ENCODE peak calls at places on chromosomes 3 and 15, in eight cellular contexts. N, F, E, D, I, Z, A and M are unnamed samples.

GRCh38 chr3:119831022-119831421 is 49.1 kb downstream of the NR1I2 start:
- DNase-seq in E (no peak), Z (no peak), D (no peak), I (peak), F (no peak), A (no peak), N (no peak), M (no peak)

GRCh38 chr15:65303687-65304392 is 637 bp upstream of the RNU5B-1 start:
- DNase-seq in E (no peak), A (peak), I (peak), N (peak), D (peak), Z (peak), F (peak), M (no peak)

GRCh38 chr3:46565607-46566039 is 479 bp downstream of the LRRC2 start:
- DNase-seq in A (no peak), E (peak), D (no peak), N (no peak), F (no peak), Z (no peak), I (no peak), M (no peak)

GRCh38 chr15:91118796-91119590 is 18.9 kb downstream of the SV2B start:
- DNase-seq in F (no peak), N (no peak), I (no peak), A (no peak), D (no peak), Z (no peak), E (no peak), M (peak)

GRCh38 chr3:115321396-115321795 is 174.3 kb upstream of the ZBTB20 start:
- DNase-seq in D (no peak), I (peak), A (no peak), N (no peak), E (no peak), F (no peak), Z (no peak), M (no peak)

GRCh38 chr3:59836525-59836924 is 786.7 kb upstream of the CFAP20DC start:
- DNase-seq in A (no peak), Z (no peak), N (no peak), E (no peak), I (no peak), D (no peak), F (no peak), M (no peak)

GRCh38 chr3:181756645-181757044 is 44.9 kb downstream of the SOX2 start:
- DNase-seq in I (no peak), E (no peak), D (no peak), A (no peak), Z (no peak), F (no peak), N (no peak), M (no peak)

GRCh38 chr15:69744421-69745162 is 292.0 kb downstream of the RPLP1 start:
- DNase-seq in D (no peak), F (no peak), I (no peak), E (no peak), A (no peak), Z (no peak), N (no peak), M (no peak)

GRCh38 chr15:60223161-60223560 is 174.6 kb downstream of the ANXA2 start:
- DNase-seq in N (no peak), I (no peak), F (no peak), D (no peak), A (no peak), E (no peak), Z (no peak), M (no peak)

GRCh38 chr15:51105430-51106016 is 10.8 kb upstream of the TNFAIP8L3 start:
- DNase-seq in N (no peak), F (no peak), I (no peak), E (no peak), A (no peak), D (no peak), Z (no peak), M (no peak)

GRCh38 chr3:16789344-16790100 is 95.2 kb upstream of the PLCL2 start:
- DNase-seq in E (no peak), A (no peak), I (no peak), F (peak), D (no peak), Z (no peak), N (no peak), M (no peak)

GRCh38 chr3:24043985-24044384 is 98.9 kb downstream of the NR1D2 start:
- DNase-seq in F (peak), E (no peak), D (no peak), A (no peak), N (no peak), I (no peak), Z (no peak), M (no peak)

GRCh38 chr3:130894873-130895330 is 1.0 kb downstream of the ATP2C1 start:
- DNase-seq in Z (no peak), D (no peak), I (peak), A (no peak), E (no peak), N (no peak), F (no peak), M (no peak)

GRCh38 chr3:186281172-186281571 is 80.9 kb downstream of the DGKG start:
- DNase-seq in D (no peak), A (no peak), E (no peak), N (no peak), F (no peak), Z (no peak), I (peak), M (no peak)

GRCh38 chr15:74227968-74228722 is 8.0 kb upstream of the CCDC33 start:
- DNase-seq in I (no peak), E (no peak), N (no peak), A (no peak), F (no peak), Z (no peak), D (peak), M (no peak)

GRCh38 chr3:170641510-170642236 is 55.8 kb upstream of the SLC7A14 start:
- DNase-seq in E (no peak), N (no peak), Z (no peak), A (no peak), I (peak), D (no peak), F (no peak), M (no peak)

GRCh38 chr3:60333710-60334109 is 917.5 kb downstream of the FHIT start:
- DNase-seq in N (no peak), F (no peak), Z (no peak), I (no peak), D (no peak), A (no peak), E (peak), M (no peak)

GRCh38 chr15:78087944-78088772 is 4.2 kb upstream of the SH2D7 start:
- DNase-seq in F (no peak), E (no peak), I (peak), D (no peak), N (peak), Z (no peak), A (no peak), M (no peak)

GRCh38 chr15:87577336-87577735 is 679.2 kb downstream of the NTRK3 start:
- DNase-seq in I (no peak), Z (no peak), D (no peak), E (no peak), F (no peak), A (no peak), N (no peak), M (no peak)

GRCh38 chr3:32313723-32314473 is 75.4 kb downstream of the CMTM8 start:
- DNase-seq in D (no peak), F (no peak), N (no peak), I (peak), A (peak), Z (no peak), E (no peak), M (no peak)

GRCh38 chr15:100765458-100766224 is 114.0 kb upstream of the ALDH1A3 start:
- DNase-seq in I (no peak), F (no peak), N (peak), Z (no peak), A (no peak), E (no peak), D (no peak), M (no peak)

GRCh38 chr3:59653405-59654119 is 603.7 kb upstream of the CFAP20DC start:
- DNase-seq in N (no peak), E (no peak), Z (no peak), D (no peak), F (no peak), A (no peak), I (no peak), M (no peak)

GRCh38 chr3:159260049-159260662 is 458.3 kb downstream of the MFSD1 start:
- DNase-seq in Z (peak), A (peak), F (no peak), I (peak), D (no peak), N (no peak), E (peak), M (no peak)

GRCh38 chr15:89299896-89300295 is 34.7 kb downstream of the POLG start:
- DNase-seq in E (no peak), A (no peak), Z (no peak), I (peak), F (no peak), D (no peak), N (no peak), M (no peak)

GRCh38 chr3:139764936-139765335 is 87.2 kb upstream of the NMNAT3 start:
- DNase-seq in N (no peak), Z (no peak), A (no peak), E (no peak), I (peak), F (no peak), D (no peak), M (no peak)

GRCh38 chr3:13102386-13103345 is 29.4 kb upstream of the IQSEC1 start:
- DNase-seq in A (no peak), Z (no peak), I (no peak), N (no peak), F (no peak), D (no peak), E (no peak), M (no peak)

GRCh38 chr3:4741404-4742307 is 237.6 kb upstream of the BHLHE40 start:
- DNase-seq in A (peak), I (peak), Z (no peak), N (peak), D (peak), E (no peak), F (no peak), M (no peak)

GRCh38 chr3:161295325-161295724 is 74.2 kb downstream of the NMD3 start:
- DNase-seq in D (no peak), N (no peak), I (peak), A (no peak), E (no peak), F (no peak), Z (no peak), M (no peak)

GRCh38 chr15:51503003-51503402 is 119.6 kb downstream of the DMXL2 start:
- DNase-seq in A (no peak), Z (no peak), F (no peak), E (no peak), I (no peak), N (no peak), D (no peak), M (no peak)

GRCh38 chr3:48928679-48929078 is 10.0 kb downstream of the ARIH2 start:
- DNase-seq in A (no peak), N (no peak), I (peak), F (no peak), D (no peak), E (no peak), Z (no peak), M (no peak)

GRCh38 chr15:82833283-82833682 is 23.9 kb downstream of the WHAMM start:
- DNase-seq in D (no peak), F (no peak), I (no peak), A (no peak), Z (no peak), N (no peak), E (no peak), M (no peak)

GRCh38 chr3:39281533-39281932 is 1.7 kb upstream of the CX3CR1 start:
- DNase-seq in A (no peak), F (no peak), D (no peak), Z (no peak), N (no peak), I (no peak), E (no peak), M (no peak)

GRCh38 chr3:191366675-191367074 is 36.3 kb upstream of the UTS2B start:
- DNase-seq in A (no peak), I (peak), E (no peak), Z (no peak), F (no peak), N (no peak), D (no peak), M (no peak)

GRCh38 chr3:130843441-130843840 is 50.4 kb upstream of the ATP2C1 start:
- DNase-seq in A (no peak), E (no peak), D (no peak), F (no peak), N (no peak), Z (no peak), I (no peak), M (no peak)

GRCh38 chr3:123745184-123745855 is 138.8 kb downstream of the MYLK start:
- DNase-seq in D (no peak), I (peak), A (no peak), E (no peak), Z (no peak), N (no peak), F (no peak), M (no peak)

GRCh38 chr3:172280406-172281051 is 167.7 kb downstream of the GHSR start:
- DNase-seq in E (no peak), I (peak), N (no peak), F (no peak), D (no peak), Z (no peak), A (peak), M (no peak)

GRCh38 chr3:128969993-128970740 is 23.7 kb downstream of the CFAP92 start:
- DNase-seq in F (no peak), E (peak), Z (peak), I (peak), N (no peak), A (no peak), D (peak), M (no peak)

DNA sequence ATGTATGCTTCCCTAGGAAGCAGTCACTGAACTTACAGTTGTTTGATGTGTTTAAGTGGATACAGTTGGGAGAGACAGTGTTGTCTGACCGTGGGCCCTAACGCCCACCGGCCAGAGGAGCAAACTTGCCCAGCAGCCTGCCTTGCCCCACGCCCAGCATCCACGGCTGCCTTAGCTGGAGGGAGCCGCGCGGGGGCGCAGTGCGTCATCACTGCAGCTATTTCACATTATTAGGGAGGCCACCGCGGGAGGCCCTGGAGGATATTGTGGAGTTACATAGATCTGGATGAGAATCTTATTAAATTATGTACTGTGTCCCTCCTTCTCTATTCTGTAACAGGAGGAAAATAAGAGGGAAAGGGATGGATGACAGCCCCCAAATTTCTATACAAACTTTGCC is 267.2 kb downstream of the GABRG3 start:
- DNase-seq in N (no peak), Z (no peak), A (no peak), I (no peak), F (no peak), E (peak), D (no peak), M (no peak)
- TF ChIP-seq CTCF in N (no peak), Z (no peak), A (no peak), I (no peak), F (no peak), E (peak), D (no peak), M (no peak)

GRCh38 chr3:197458179-197458707 is 97.5 kb downstream of the BDH1 start:
- DNase-seq in F (no peak), D (peak), E (no peak), N (no peak), A (peak), I (no peak), Z (no peak), M (no peak)
- TF ChIP-seq CTCF in F (no peak), D (peak), E (peak), N (peak), A (peak), I (peak), Z (peak), M (peak)

DNA sequence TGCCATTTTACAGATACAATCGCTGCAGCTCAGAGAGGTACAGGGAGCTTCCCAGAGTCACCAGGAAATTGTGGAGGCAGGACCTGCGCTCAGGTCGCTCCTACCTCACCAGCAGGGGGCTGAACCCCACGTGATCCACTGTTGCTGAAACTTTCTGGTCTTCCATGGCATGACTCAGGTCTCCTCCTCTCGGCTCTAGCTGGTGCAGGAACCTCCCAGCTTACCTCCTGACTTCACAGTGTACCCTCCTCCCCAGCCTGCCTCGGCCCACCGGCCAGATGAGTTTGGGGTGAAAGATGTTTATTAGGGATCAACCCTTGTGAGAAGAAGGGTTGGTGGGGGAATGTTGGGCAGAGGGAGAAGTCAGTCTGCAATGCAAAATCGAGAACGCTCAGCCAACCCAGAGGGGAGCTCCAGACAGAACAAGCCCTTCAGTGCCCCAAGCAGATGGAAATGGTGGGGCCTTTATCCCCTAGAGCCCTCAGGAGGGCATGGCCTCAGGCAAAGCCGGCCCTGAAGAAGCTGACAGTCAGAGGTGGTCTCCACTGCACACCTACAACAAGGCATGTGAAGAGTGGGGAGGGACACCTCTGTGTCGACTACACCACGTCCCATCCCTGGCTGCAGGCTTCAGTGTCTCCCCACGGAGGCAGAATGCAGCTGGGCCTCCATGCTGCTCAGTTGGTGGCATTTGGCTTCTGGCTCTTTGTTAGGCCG is 118.6 kb upstream of the PRR20G start:
- DNase-seq in A (peak), D (peak), N (peak), I (peak), E (no peak), F (no peak), Z (no peak), M (no peak)
- TF ChIP-seq CTCF in A (peak), D (no peak), N (no peak), I (peak), E (peak), F (no peak), Z (no peak), M (no peak)

GRCh38 chr3:66149269-66149668 is 71.5 kb upstream of the SLC25A26 start:
- DNase-seq in A (no peak), I (no peak), F (no peak), N (no peak), D (no peak), E (no peak), Z (no peak), M (no peak)
- TF ChIP-seq CTCF in A (no peak), I (no peak), F (no peak), N (no peak), D (no peak), E (no peak), Z (no peak), M (no peak)

GRCh38 chr3:106566277-106566676 is 697.5 kb upstream of the CBLB start:
- DNase-seq in D (no peak), E (no peak), Z (no peak), A (no peak), I (peak), N (no peak), F (no peak), M (no peak)
- TF ChIP-seq CTCF in D (no peak), E (no peak), Z (no peak), A (peak), I (peak), N (no peak), F (no peak), M (no peak)

GRCh38 chr3:81382470-81382869 is 379.0 kb downstream of the GBE1 start:
- DNase-seq in N (no peak), A (no peak), Z (no peak), D (no peak), F (no peak), I (no peak), E (no peak), M (no peak)
- TF ChIP-seq CTCF in N (no peak), A (no peak), Z (no peak), D (no peak), F (no peak), I (no peak), E (no peak), M (no peak)

GRCh38 chr3:43733459-43734384 is 43.0 kb downstream of the ABHD5 start:
- DNase-seq in E (no peak), N (peak), A (no peak), I (peak), D (no peak), F (no peak), Z (no peak), M (no peak)
- TF ChIP-seq CTCF in E (no peak), N (no peak), A (no peak), I (no peak), D (no peak), F (no peak), Z (no peak), M (no peak)